ENCODE peak calls at places on chromosome 14, in eight cellular contexts. C is D721Med, S is progenitor cell of endocrine pancreas, F is NB4, B is Calu3, U is SK-N-SH, K is GM12878, R is B cell. Z is an unnamed sample.

GRCh38 chr14:32666310-32666709 is 272.4 kb upstream of the NPAS3 start:
- DNase-seq in C (no peak), S (no peak), F (no peak), B (no peak), U (peak), K (no peak), R (no peak), Z (no peak)

GRCh38 chr14:85958069-85958468 is 428.1 kb downstream of the FLRT2 start:
- DNase-seq in C (no peak), S (no peak), F (no peak), B (no peak), U (no peak), K (no peak), R (no peak), Z (no peak)

GRCh38 chr14:104999361-104999760 is 13.8 kb downstream of the CLBA1 start:
- DNase-seq in C (no peak), S (no peak), F (no peak), B (no peak), U (no peak), K (no peak), R (no peak), Z (no peak)

GRCh38 chr14:55519473-55520080 is 60.4 kb upstream of the KTN1 start:
- DNase-seq in C (no peak), S (no peak), F (no peak), B (no peak), U (no peak), K (no peak), R (no peak), Z (no peak)

GRCh38 chr14:62759796-62760195 is 285.5 kb downstream of the KCNH5 start:
- DNase-seq in C (no peak), S (no peak), F (no peak), B (no peak), U (no peak), K (no peak), R (no peak), Z (no peak)

GRCh38 chr14:51020024-51020710 is 74.7 kb downstream of the TRIM9 start:
- DNase-seq in C (no peak), S (no peak), F (no peak), B (no peak), U (peak), K (no peak), R (no peak), Z (no peak)

GRCh38 chr14:23883684-23884540 is 69.7 kb upstream of the DHRS4 start:
- DNase-seq in C (no peak), S (no peak), F (no peak), B (no peak), U (no peak), K (no peak), R (no peak), Z (no peak)

GRCh38 chr14:42523656-42524055 is 917.0 kb downstream of the LRFN5 start:
- DNase-seq in C (no peak), S (no peak), F (no peak), B (no peak), U (no peak), K (peak), R (no peak), Z (peak)

GRCh38 chr14:61620130-61620946 is 75.0 kb upstream of the HIF1A start:
- DNase-seq in C (no peak), S (no peak), F (no peak), B (no peak), U (no peak), K (peak), R (no peak), Z (no peak)

GRCh38 chr14:96576359-96576758 is 74.2 kb downstream of the PAPOLA start:
- DNase-seq in C (no peak), S (no peak), F (no peak), B (no peak), U (no peak), K (no peak), R (no peak), Z (no peak)

GRCh38 chr14:105117710-105118385 is 50.7 kb downstream of the JAG2 start:
- DNase-seq in C (no peak), S (no peak), F (no peak), B (no peak), U (no peak), K (no peak), R (no peak), Z (no peak)

GRCh38 chr14:64636980-64637429 is 67.2 kb upstream of the PLEKHG3 start:
- DNase-seq in C (no peak), S (no peak), F (no peak), B (no peak), U (no peak), K (no peak), R (no peak), Z (no peak)

GRCh38 chr14:54105406-54105805 is 148.8 kb upstream of the BMP4 start:
- DNase-seq in C (no peak), S (no peak), F (no peak), B (no peak), U (no peak), K (no peak), R (no peak), Z (no peak)

GRCh38 chr14:22980672-22981089 is 1.7 kb downstream of the AJUBA start:
- DNase-seq in C (no peak), S (peak), F (no peak), B (peak), U (peak), K (no peak), R (peak), Z (no peak)

GRCh38 chr14:81162941-81163340 is 57.8 kb downstream of the GTF2A1 start:
- DNase-seq in C (no peak), S (no peak), F (peak), B (no peak), U (no peak), K (no peak), R (no peak), Z (no peak)

GRCh38 chr14:68283378-68284123 is 464.0 kb downstream of the RAD51B start:
- DNase-seq in C (no peak), S (no peak), F (no peak), B (no peak), U (no peak), K (peak), R (peak), Z (peak)

GRCh38 chr14:22472935-22473854 is 115.8 kb downstream of the DAD1 start:
- DNase-seq in C (no peak), S (no peak), F (peak), B (peak), U (peak), K (no peak), R (peak), Z (peak)

GRCh38 chr14:64510825-64511679 is 6.5 kb downstream of the ZBTB1 start:
- DNase-seq in C (no peak), S (peak), F (peak), B (peak), U (peak), K (no peak), R (peak), Z (peak)

GRCh38 chr14:72962829-72963312 is 36.6 kb downstream of the DCAF4 start:
- DNase-seq in C (no peak), S (no peak), F (peak), B (peak), U (no peak), K (no peak), R (no peak), Z (no peak)

GRCh38 chr14:68638056-68638816 is 154.6 kb downstream of the ZFP36L1 start:
- DNase-seq in C (no peak), S (peak), F (no peak), B (no peak), U (no peak), K (no peak), R (no peak), Z (no peak)

GRCh38 chr14:103330536-103330935 is 3.5 kb upstream of the EIF5 start:
- DNase-seq in C (no peak), S (no peak), F (peak), B (no peak), U (no peak), K (no peak), R (no peak), Z (no peak)

GRCh38 chr14:103078420-103078749 is 5.6 kb upstream of the LBHD2 start:
- DNase-seq in C (peak), S (no peak), F (peak), B (peak), U (peak), K (peak), R (peak), Z (peak)

GRCh38 chr14:103123128-103123633 is at the start of gene TNFAIP2:
- DNase-seq in C (no peak), S (no peak), F (peak), B (no peak), U (no peak), K (no peak), R (peak), Z (peak)

DNA sequence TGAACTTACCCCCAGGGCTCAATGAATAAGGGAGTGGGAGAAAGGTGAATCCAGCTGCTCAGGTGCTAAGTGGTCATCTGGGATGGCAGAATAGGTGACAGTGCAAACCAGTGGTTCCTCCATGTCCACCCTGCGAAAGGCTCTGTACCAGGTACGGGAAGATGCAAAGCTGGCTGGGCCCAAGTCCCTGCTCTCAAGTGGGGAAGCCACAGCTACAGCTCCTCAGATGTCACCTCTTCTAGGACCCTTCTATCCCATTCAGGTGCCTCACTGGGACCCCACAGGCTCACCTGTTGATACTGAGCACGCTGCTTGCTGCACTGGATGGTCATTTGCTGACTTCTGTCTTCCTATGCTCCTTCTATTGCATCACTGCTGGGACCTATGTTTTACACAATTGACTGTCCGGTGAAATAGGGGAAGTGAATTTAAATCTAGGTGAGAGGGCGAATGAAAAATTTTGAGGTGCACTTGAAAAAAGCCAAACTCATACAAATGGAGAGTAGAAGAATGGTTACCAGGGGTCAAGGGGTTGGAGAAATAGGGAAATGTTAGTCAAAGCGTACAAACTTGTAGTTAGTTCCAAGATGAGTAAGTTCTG is 20.3 kb upstream of the PPP4R4 start:
- DNase-seq in C (no peak), S (no peak), F (peak), B (no peak), U (no peak), K (no peak), R (no peak), Z (no peak)
- TF ChIP-seq CTCF in C (no peak), S (no peak), F (no peak), B (no peak), U (no peak), K (no peak), R (no peak), Z (no peak)

DNA sequence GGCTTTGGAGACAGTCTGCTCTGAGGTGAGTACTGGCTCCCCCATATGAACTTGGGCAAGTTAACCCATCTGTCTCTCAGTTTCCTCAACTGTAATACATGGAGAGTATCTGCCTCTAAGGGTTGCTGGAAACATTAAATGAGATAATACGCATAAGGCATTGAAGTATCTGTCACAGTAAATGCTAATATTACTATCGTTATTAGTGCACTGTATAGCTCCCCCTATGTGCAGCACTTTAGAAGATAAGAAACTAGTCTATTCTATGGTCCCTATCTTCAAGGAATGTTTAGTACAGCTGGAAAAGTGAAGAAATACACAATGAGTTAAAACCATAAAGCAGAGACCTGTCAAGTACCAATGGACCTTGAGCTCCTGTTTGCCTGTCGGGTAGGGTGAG is 51.7 kb upstream of the CFL2 start:
- DNase-seq in C (no peak), S (no peak), F (no peak), B (no peak), U (no peak), K (no peak), R (no peak), Z (no peak)
- TF ChIP-seq CTCF in C (peak), S (peak), F (no peak), B (no peak), U (peak), K (no peak), R (no peak), Z (peak)

DNA sequence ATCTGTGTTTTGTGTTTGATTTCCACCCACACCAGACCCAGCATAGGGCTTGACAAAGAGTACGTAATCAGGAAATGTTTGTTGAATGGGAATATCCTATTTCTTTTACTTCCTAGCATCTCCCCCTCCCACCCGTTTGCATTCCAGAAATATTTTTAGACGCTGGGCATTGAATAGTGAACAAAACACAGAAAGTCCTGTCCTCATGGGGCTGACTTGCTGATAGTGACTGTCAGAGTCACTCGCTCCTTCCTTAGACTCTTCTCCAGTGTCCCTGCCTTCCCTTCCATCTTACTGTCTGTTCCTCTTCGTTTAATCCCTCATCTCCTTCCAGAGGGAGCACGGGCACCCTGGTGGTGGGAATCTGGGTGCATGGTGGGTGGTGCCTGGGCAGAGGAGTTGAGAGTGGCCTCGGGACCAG is 53.6 kb downstream of the SLC25A47 start:
- DNase-seq in C (no peak), S (no peak), F (peak), B (peak), U (no peak), K (no peak), R (no peak), Z (no peak)
- TF ChIP-seq CTCF in C (no peak), S (no peak), F (no peak), B (no peak), U (peak), K (no peak), R (no peak), Z (no peak)

GRCh38 chr14:91910201-91910600 is 37.3 kb downstream of the FBLN5 start:
- DNase-seq in C (no peak), S (no peak), F (no peak), B (no peak), U (no peak), K (no peak), R (no peak), Z (no peak)

GRCh38 chr14:91912035-91912434 is 35.5 kb downstream of the FBLN5 start:
- DNase-seq in C (no peak), S (no peak), F (no peak), B (no peak), U (no peak), K (no peak), R (no peak), Z (no peak)

GRCh38 chr14:91906374-91906773 is 39.0 kb upstream of the TC2N start:
- DNase-seq in C (no peak), S (no peak), F (no peak), B (no peak), U (no peak), K (no peak), R (no peak), Z (no peak)

DNA sequence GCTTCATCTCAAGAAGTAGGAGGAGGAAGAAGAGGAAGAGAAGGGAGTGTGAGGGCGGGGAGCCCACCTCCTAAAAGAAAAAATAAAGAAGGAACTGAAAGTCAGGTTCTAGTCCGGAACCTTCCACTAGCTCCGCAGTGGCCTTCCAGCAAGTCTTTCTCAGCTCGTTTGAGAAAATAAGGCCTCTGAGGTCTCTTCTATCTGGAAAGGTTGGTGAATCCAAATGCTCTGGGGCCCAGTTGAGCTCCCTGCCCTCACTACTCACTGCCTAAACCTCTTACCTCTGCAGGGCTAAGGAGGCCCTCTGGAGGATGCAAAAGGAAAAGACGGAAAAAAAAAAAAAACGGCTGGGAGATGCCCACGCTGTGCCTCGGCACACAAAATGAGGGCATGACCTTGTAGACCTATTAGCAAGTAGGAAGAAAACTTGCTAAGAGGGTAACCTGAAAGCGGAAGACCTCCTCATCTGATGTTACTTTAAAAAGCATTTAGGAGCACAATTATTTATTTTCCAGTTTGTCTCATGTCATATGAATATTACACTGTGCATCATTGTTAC is 35.9 kb downstream of the FBLN5 start:
- DNase-seq in C (peak), S (no peak), F (peak), B (peak), U (peak), K (peak), R (peak), Z (peak)
- TF ChIP-seq CTCF in C (peak), S (peak), F (peak), B (no peak), U (peak), K (peak), R (no peak), Z (no peak)

Z was measured in GM20000.